ENCODE peak calls at places on chromosomes 5 and 9, in nine cellular contexts. K is NCI-H1092 treated with DMSO at 0.1 percent for 48 hours, Z is hepatic stellate cell, N is C1 segment of cervical spinal cord, O is epithelial cell of esophagus, Y is anterior cingulate cortex, F is stomach, X is NCI-H1436, I is mammary epithelial cell. P is an unnamed sample.

GRCh38 chr5:112957970-112958773 is 18.4 kb upstream of the DCP2 start:
- DNase-seq in K (no peak), Z (peak; percentile 84), N (no peak), O (peak; percentile 93), Y (peak; percentile 24), F (peak; percentile 81), X (no peak), I (peak; percentile 90), P (peak; percentile 11)

GRCh38 chr5:134561871-134562296 is 36.4 kb downstream of the JADE2 start:
- DNase-seq in K (no peak), Z (peak; percentile 66), N (no peak), O (peak; percentile 33), Y (no peak), F (peak; percentile 49), X (no peak), I (no peak), P (no peak)

GRCh38 chr9:112850840-112851239 is 39.8 kb downstream of the SLC46A2 start:
- DNase-seq in K (no peak), Z (no peak), N (no peak), O (no peak), Y (no peak), F (no peak), X (no peak), I (no peak), P (no peak)

GRCh38 chr5:108046955-108047670 is 334.8 kb downstream of the FBXL17 start:
- DNase-seq in K (no peak), Z (no peak), N (no peak), O (no peak), Y (no peak), F (no peak), X (peak; percentile 21), I (no peak), P (no peak)

GRCh38 chr9:116144038-116144437 is 9.6 kb upstream of the PAPPA start:
- DNase-seq in K (no peak), Z (no peak), N (no peak), O (peak; percentile 77), Y (no peak), F (no peak), X (no peak), I (peak; percentile 88), P (no peak)

GRCh38 chr9:20624201-20625002 is 2.1 kb upstream of the MLLT3 start:
- DNase-seq in K (peak; percentile 74), Z (peak; percentile 38), N (peak; percentile 39), O (peak; percentile 80), Y (no peak), F (peak; percentile 63), X (peak; percentile 42), I (peak; percentile 57), P (peak; percentile 48)

GRCh38 chr5:172216345-172216744 is 22.4 kb downstream of the EFCAB9 start:
- DNase-seq in K (no peak), Z (no peak), N (no peak), O (no peak), Y (no peak), F (no peak), X (no peak), I (no peak), P (no peak)

GRCh38 chr5:139646912-139647391 is 1.2 kb upstream of the CXXC5 start:
- DNase-seq in K (no peak), Z (no peak), N (no peak), O (no peak), Y (no peak), F (no peak), X (no peak), I (no peak), P (no peak)

GRCh38 chr5:74630387-74631087 is 10.0 kb downstream of the ENC1 start:
- DNase-seq in K (no peak), Z (peak; percentile 73), N (no peak), O (peak; percentile 97), Y (no peak), F (no peak), X (no peak), I (peak; percentile 87), P (no peak)

P was measured in NCI-H1105 treated with DMSO at 0.1 percent for 48 hours.